ENCODE peak calls at places on chromosomes 2 and 18, in eight cellular contexts. D is glutamatergic neuron, O is endodermal cell, W is lung microvascular endothelial cell, G is neuronal stem cell, N is GM04504, F is mesenchymal stem cell, I is EL. Y is an unnamed sample.

GRCh38 chr2:231611273-231612198 is 18.9 kb downstream of the TEX44 start:
- DNase-seq in N (peak), D (peak), G (no peak), F (peak), I (peak), W (peak), O (peak), Y (peak)

GRCh38 chr2:32849456-32850194 is 97.1 kb upstream of the LTBP1 start:
- DNase-seq in O (no peak), D (no peak), G (no peak), I (no peak), F (no peak), N (no peak), W (no peak), Y (no peak)

GRCh38 chr2:9824441-9824840 is 18.8 kb upstream of the TAF1B start:
- DNase-seq in N (no peak), W (no peak), O (no peak), I (no peak), D (no peak), G (no peak), F (no peak), Y (no peak)

GRCh38 chr2:11411244-11411643 is 54.7 kb downstream of the E2F6 start:
- DNase-seq in N (no peak), W (no peak), F (no peak), I (no peak), D (no peak), G (no peak), O (no peak), Y (no peak)

GRCh38 chr2:241040811-241041334 is 42.5 kb downstream of the SNED1 start:
- DNase-seq in G (no peak), D (no peak), W (no peak), F (no peak), N (no peak), O (no peak), I (no peak), Y (no peak)

GRCh38 chr18:27413495-27414401 is 228.6 kb upstream of the CHST9 start:
- DNase-seq in I (no peak), D (no peak), W (no peak), F (peak), O (no peak), N (peak), G (no peak), Y (no peak)

GRCh38 chr2:7685342-7686015 is 768.3 kb downstream of the RNF144A start:
- DNase-seq in I (peak), D (no peak), N (no peak), G (no peak), O (no peak), W (no peak), F (peak), Y (peak)

GRCh38 chr2:191318037-191318728 is 73.0 kb downstream of the MYO1B start:
- DNase-seq in F (peak), G (no peak), D (no peak), W (no peak), O (no peak), N (no peak), I (peak), Y (no peak)

GRCh38 chr2:164009801-164010337 is 274.1 kb upstream of the FIGN start:
- DNase-seq in O (no peak), G (no peak), I (no peak), W (no peak), N (no peak), D (peak), F (no peak), Y (no peak)

Y was measured in LoVo.